ENCODE peak calls at places on chromosomes 7 and 10, in ten cellular contexts. G is lower lobe of right lung, K is cardiac fibroblast, C is MCF 10A, T is GM10248, M is fibroblast of villous mesenchyme, Y is AG09309, B is left ventricle myocardium inferior, P is adrenal gland, F is lower leg skin. O is an unnamed sample.

GRCh38 chr7:66355762-66356161 is 150.6 kb downstream of the TPST1 start:
- DNase-seq in G (no peak), K (peak), C (peak), T (no peak), M (peak), Y (no peak), B (no peak), P (no peak), F (no peak), O (no peak)

GRCh38 chr10:6300106-6300783 is 97.5 kb downstream of the PFKFB3 start:
- DNase-seq in G (no peak), K (peak), C (no peak), T (peak), M (peak), Y (peak), B (no peak), P (peak), F (peak), O (peak)

GRCh38 chr10:80751940-80752339 is 214.2 kb downstream of the SH2D4B start:
- DNase-seq in G (no peak), K (no peak), C (no peak), T (no peak), M (no peak), Y (no peak), B (no peak), P (no peak), F (no peak), O (no peak)

GRCh38 chr10:85919358-85920022 is 447.1 kb downstream of the GRID1 start:
- DNase-seq in G (no peak), K (no peak), C (no peak), T (no peak), M (no peak), Y (no peak), B (no peak), P (no peak), F (no peak), O (no peak)

GRCh38 chr7:50962962-50963374 is 180.3 kb upstream of the GRB10 start:
- DNase-seq in G (peak), K (peak), C (peak), T (no peak), M (peak), Y (no peak), B (peak), P (peak), F (no peak), O (no peak)

GRCh38 chr10:72523062-72523461 is 102.8 kb downstream of the MICU1 start:
- DNase-seq in G (no peak), K (no peak), C (no peak), T (no peak), M (no peak), Y (no peak), B (no peak), P (no peak), F (no peak), O (no peak)

GRCh38 chr10:106609466-106609865 is 555.0 kb downstream of the SORCS1 start:
- DNase-seq in G (no peak), K (no peak), C (peak), T (no peak), M (no peak), Y (no peak), B (no peak), P (no peak), F (no peak), O (no peak)

GRCh38 chr7:138514044-138514443 is 54.0 kb downstream of the TRIM24 start:
- DNase-seq in G (no peak), K (no peak), C (no peak), T (no peak), M (no peak), Y (no peak), B (no peak), P (no peak), F (no peak), O (no peak)

GRCh38 chr10:131500181-131500580 is 188.7 kb upstream of the TCERG1L start:
- DNase-seq in G (no peak), K (no peak), C (no peak), T (no peak), M (no peak), Y (no peak), B (no peak), P (no peak), F (no peak), O (no peak)

GRCh38 chr10:80582561-80582960 is 44.9 kb downstream of the SH2D4B start:
- DNase-seq in G (no peak), K (no peak), C (no peak), T (no peak), M (no peak), Y (no peak), B (no peak), P (no peak), F (no peak), O (no peak)

GRCh38 chr7:82481499-82482097 is 38.0 kb upstream of the CACNA2D1 start:
- DNase-seq in G (no peak), K (peak), C (peak), T (peak), M (peak), Y (peak), B (no peak), P (no peak), F (no peak), O (peak)
- TF ChIP-seq CTCF in G (peak), K (peak), C (peak), T (peak), M (peak), Y (peak), B (peak), P (peak), F (no peak), O (peak)

GRCh38 chr10:122034149-122034756 is 45.3 kb downstream of the TACC2 start:
- DNase-seq in G (no peak), K (peak), C (peak), T (no peak), M (peak), Y (peak), B (no peak), P (no peak), F (no peak), O (no peak)

GRCh38 chr10:122030200-122030552 is 41.2 kb downstream of the TACC2 start:
- DNase-seq in G (no peak), K (no peak), C (no peak), T (no peak), M (no peak), Y (no peak), B (no peak), P (no peak), F (no peak), O (no peak)

GRCh38 chr10:122033224-122033926 is 44.4 kb downstream of the TACC2 start:
- DNase-seq in G (peak), K (no peak), C (no peak), T (no peak), M (no peak), Y (no peak), B (no peak), P (no peak), F (no peak), O (no peak)

DNA sequence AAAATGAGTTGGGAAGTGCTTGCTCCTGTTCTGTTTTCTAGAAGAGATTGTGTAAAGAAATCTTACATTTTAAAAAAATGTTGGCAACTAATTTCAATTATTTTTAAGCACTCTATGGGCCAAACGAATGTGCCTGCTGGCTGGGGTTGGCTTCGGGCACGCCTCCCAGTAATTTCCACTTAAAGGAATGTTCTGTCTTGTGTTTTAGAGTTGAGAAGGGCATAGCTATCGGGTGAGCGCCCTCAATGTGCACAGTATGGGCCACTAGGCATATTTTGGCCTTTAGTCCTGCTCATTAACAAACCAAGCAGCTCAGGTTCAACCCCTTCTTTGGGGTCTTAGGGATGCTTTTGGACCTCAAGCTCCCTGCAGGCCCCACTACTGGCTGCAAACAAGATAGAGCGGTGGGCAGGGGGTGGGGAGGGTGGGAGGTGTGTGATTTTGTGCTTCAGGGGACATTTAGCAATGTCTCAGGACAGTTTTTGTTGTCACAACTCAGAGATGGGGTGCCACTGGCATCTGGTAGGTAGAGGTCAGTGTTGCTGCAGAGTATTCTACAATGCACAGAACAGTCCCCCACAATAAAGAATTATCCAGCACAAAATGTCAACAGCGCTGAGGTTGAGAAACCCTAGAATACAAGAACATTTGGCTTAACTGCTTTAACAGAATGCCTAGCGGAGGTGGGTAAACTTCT is 40.7 kb downstream of the TACC2 start:
- DNase-seq in G (no peak), K (no peak), C (no peak), T (no peak), M (no peak), Y (no peak), B (peak), P (no peak), F (no peak), O (no peak)
- TF ChIP-seq CTCF in G (no peak), K (no peak), C (no peak), T (no peak), M (no peak), Y (no peak), B (no peak), P (no peak), F (no peak), O (no peak)

GRCh38 chr7:70480913-70481579 is 650.9 kb upstream of the GALNT17 start:
- DNase-seq in G (no peak), K (no peak), C (no peak), T (no peak), M (no peak), Y (peak), B (no peak), P (no peak), F (peak), O (no peak)
- TF ChIP-seq CTCF in G (no peak), K (no peak), C (no peak), T (no peak), M (no peak), Y (no peak), B (no peak), P (no peak), F (no peak), O (no peak)

GRCh38 chr10:70863470-70864160 is 24.8 kb downstream of the PCBD1 start:
- DNase-seq in G (no peak), K (no peak), C (no peak), T (no peak), M (no peak), Y (no peak), B (no peak), P (no peak), F (no peak), O (no peak)
- TF ChIP-seq CTCF in G (no peak), K (no peak), C (no peak), T (no peak), M (no peak), Y (peak), B (no peak), P (no peak), F (no peak), O (no peak)

GRCh38 chr7:86667732-86668131 is 24.0 kb downstream of the GRM3 start:
- DNase-seq in G (no peak), K (no peak), C (peak), T (no peak), M (no peak), Y (no peak), B (no peak), P (no peak), F (no peak), O (no peak)
- TF ChIP-seq CTCF in G (no peak), K (no peak), C (no peak), T (peak), M (no peak), Y (no peak), B (no peak), P (no peak), F (no peak), O (peak)

DNA sequence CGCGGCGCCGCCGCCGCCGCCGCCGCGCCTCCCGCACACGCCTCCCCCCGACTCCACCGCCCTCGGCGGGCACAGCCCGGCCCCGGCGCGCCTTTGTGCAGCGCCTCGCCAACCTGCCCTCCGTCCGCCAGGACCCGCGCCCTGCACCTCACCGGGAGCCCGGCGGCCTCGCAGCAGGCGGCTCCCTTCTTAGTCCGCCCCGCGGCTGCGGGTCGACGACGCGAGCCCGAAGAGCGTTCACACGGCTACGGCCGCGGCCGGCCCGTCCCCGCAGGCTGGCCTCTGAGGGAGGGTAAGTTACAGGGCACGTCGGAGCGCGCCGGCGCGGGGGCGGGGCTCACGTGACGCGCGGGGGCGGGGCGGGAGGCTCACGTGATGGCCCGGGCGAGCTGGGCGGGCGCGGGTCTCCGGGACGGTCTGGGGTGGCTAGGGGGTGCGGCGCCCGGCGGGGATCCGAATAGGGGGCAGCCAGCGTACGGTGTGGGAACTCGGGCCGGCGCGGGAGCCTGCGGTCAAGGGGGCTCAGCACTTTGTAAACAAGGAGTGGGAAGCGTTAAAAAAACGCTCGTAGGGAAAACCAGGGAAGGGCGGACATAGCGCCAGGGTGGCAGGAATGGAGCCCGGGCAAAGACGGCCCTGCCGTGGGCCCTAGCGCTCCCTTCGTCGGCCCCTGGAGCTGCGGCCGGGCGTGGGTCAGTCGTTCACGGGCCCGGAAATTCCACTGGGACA is at the start of gene ARHGAP12:
- DNase-seq in G (peak), K (peak), C (peak), T (peak), M (peak), Y (no peak), B (peak), P (peak), F (peak), O (peak)
- TF ChIP-seq CTCF in G (no peak), K (no peak), C (no peak), T (no peak), M (no peak), Y (no peak), B (no peak), P (no peak), F (no peak), O (no peak)

GRCh38 chr7:157299613-157300405 is 37.0 kb upstream of the DNAJB6 start:
- DNase-seq in G (no peak), K (peak), C (peak), T (no peak), M (no peak), Y (no peak), B (no peak), P (no peak), F (no peak), O (no peak)
- TF ChIP-seq CTCF in G (no peak), K (no peak), C (peak), T (no peak), M (no peak), Y (no peak), B (no peak), P (no peak), F (no peak), O (peak)

GRCh38 chr10:91043173-91043910 is 122.5 kb upstream of the ANKRD1 start:
- DNase-seq in G (no peak), K (peak), C (peak), T (no peak), M (peak), Y (peak), B (no peak), P (peak), F (no peak), O (no peak)
- TF ChIP-seq CTCF in G (peak), K (peak), C (peak), T (peak), M (peak), Y (peak), B (peak), P (peak), F (no peak), O (peak)

GRCh38 chr10:50574305-50574704 is 49.5 kb downstream of the SGMS1 start:
- DNase-seq in G (no peak), K (no peak), C (no peak), T (no peak), M (no peak), Y (no peak), B (no peak), P (no peak), F (no peak), O (no peak)
- TF ChIP-seq CTCF in G (no peak), K (peak), C (no peak), T (no peak), M (peak), Y (peak), B (peak), P (no peak), F (no peak), O (no peak)

O was measured in GM13977.